ENCODE peak calls at places on chromosomes 6 and 20, in six cellular contexts. Y is ureter; H is stimulated activated CD8-positive, alpha-beta memory T cell treated with anti-CD3 and anti-CD28 coated beads, Interleukin-7, amount 100 ng/mL, for 24 hours; S is activated CD4-positive, alpha-beta memory T cell treated with anti-CD3 and anti-CD28 coated beads for 36 hours; Q is aorta; A is nucleus accumbens. R is an unnamed sample.

GRCh38 chr20:21508230-21509078 is 5.4 kb downstream of the NKX2-2 start:
- DNase-seq in Y (no peak), H (no peak), S (no peak), Q (no peak), A (peak; percentile 79), R (peak; percentile 79)

GRCh38 chr20:4956200-4956810 is 45.0 kb downstream of the SLC23A2 start:
- DNase-seq in Y (no peak), H (no peak), S (no peak), Q (no peak), A (no peak), R (peak; percentile 81)

GRCh38 chr6:97563529-97563928 is 280.5 kb upstream of the MMS22L start:
- DNase-seq in Y (no peak), H (no peak), S (no peak), Q (no peak), A (no peak), R (no peak)

GRCh38 chr20:43787937-43788336 is 61.1 kb upstream of the GTSF1L start:
- DNase-seq in Y (no peak), H (no peak), S (no peak), Q (no peak), A (no peak), R (no peak)

GRCh38 chr20:38674178-38675133 is 49.8 kb upstream of the SLC32A1 start:
- DNase-seq in Y (no peak), H (peak; percentile 41), S (peak; percentile 79), Q (peak; percentile 83), A (peak; percentile 87), R (peak; percentile 76)

GRCh38 chr6:11432713-11433450 is 104.7 kb upstream of the TMEM170B start:
- DNase-seq in Y (no peak), H (no peak), S (no peak), Q (no peak), A (no peak), R (no peak)

GRCh38 chr6:291697-292505 is at the start of gene DUSP22:
- DNase-seq in Y (peak; percentile 89), H (peak; percentile 61), S (peak; percentile 87), Q (peak; percentile 96), A (no peak), R (no peak)

GRCh38 chr20:51926670-51927305 is 124.5 kb upstream of the SALL4 start:
- DNase-seq in Y (no peak), H (no peak), S (no peak), Q (no peak), A (no peak), R (no peak)

GRCh38 chr20:1336699-1337387 is 7.9 kb upstream of the SDCBP2 start:
- DNase-seq in Y (peak; percentile 76), H (no peak), S (no peak), Q (peak; percentile 86), A (peak; percentile 29), R (no peak)

GRCh38 chr6:170434114-170434820 is 118.8 kb downstream of the PSMB1 start:
- DNase-seq in Y (no peak), H (no peak), S (no peak), Q (no peak), A (no peak), R (no peak)

GRCh38 chr6:125792680-125793079 is 1.9 kb downstream of the NCOA7 start:
- DNase-seq in Y (no peak), H (no peak), S (no peak), Q (no peak), A (no peak), R (no peak)

GRCh38 chr20:53609501-53610445 is 16.1 kb upstream of the ZNF217 start:
- DNase-seq in Y (peak; percentile 54), H (peak; percentile 51), S (peak; percentile 86), Q (peak; percentile 78), A (no peak), R (no peak)

GRCh38 chr6:34922177-34922663 is 33.2 kb downstream of the ANKS1A start:
- DNase-seq in Y (no peak), H (no peak), S (no peak), Q (no peak), A (no peak), R (no peak)

GRCh38 chr6:1527098-1527497 is 82.6 kb upstream of the FOXC1 start:
- DNase-seq in Y (peak; percentile 57), H (no peak), S (peak; percentile 67), Q (peak; percentile 76), A (peak; percentile 67), R (peak; percentile 50)

GRCh38 chr20:44780226-44780625 is 30.1 kb downstream of the RIMS4 start:
- DNase-seq in Y (no peak), H (no peak), S (peak; percentile 55), Q (peak; percentile 81), A (no peak), R (no peak)

GRCh38 chr6:36197739-36198221 is 1.2 kb downstream of the BRPF3 start:
- DNase-seq in Y (no peak), H (no peak), S (peak; percentile 21), Q (no peak), A (no peak), R (no peak)

GRCh38 chr6:149079911-149080501 is 237.5 kb upstream of the TAB2 start:
- DNase-seq in Y (peak; percentile 76), H (no peak), S (no peak), Q (peak; percentile 78), A (peak; percentile 6), R (no peak)

R was measured in hippocampal formation.